ENCODE peak calls at places on chromosomes 5 and 9, in five cellular contexts. K is RWPE2, C is PC-3, G is heart left ventricle, Z is IMR-90. M is an unnamed sample. For H3K9me3 and H3K27me3, the result is how much of the 10 kb centered on the place peaks cover.

GRCh38 chr9:69918317-69918716 is 97.7 kb downstream of the CFAP95 start:
- ATAC-seq in K (no peak), C (no peak), G (peak), Z (no peak), M (peak)

GRCh38 chr5:126523818-126524522 is 71.0 kb downstream of the ALDH7A1 start:
- ATAC-seq in K (no peak), C (no peak), G (no peak), Z (peak), M (no peak)

GRCh38 chr5:65796269-65796668 is 74.3 kb downstream of the NLN start:
- ATAC-seq in K (peak), C (no peak), G (no peak), Z (peak), M (no peak)

GRCh38 chr5:36950586-36951457 is 74.3 kb downstream of the NIPBL start:
- ATAC-seq in K (peak), C (peak), G (no peak), Z (peak), M (no peak)

GRCh38 chr9:34988218-34989055 is 1.1 kb upstream of the DNAJB5 start:
- ATAC-seq in K (no peak), C (no peak), G (no peak), Z (no peak), M (no peak)

GRCh38 chr5:138900281-138900965 is 25.3 kb upstream of the LRRTM2 start:
- ATAC-seq in K (peak), C (no peak), G (peak), Z (peak), M (no peak)

GRCh38 chr9:81673310-81673709 is 16.0 kb downstream of the TLE1 start:
- ATAC-seq in K (no peak), C (no peak), G (no peak), Z (no peak), M (no peak)

GRCh38 chr9:14880951-14881465 is 29.2 kb downstream of the FREM1 start:
- ATAC-seq in K (no peak), C (no peak), G (no peak), Z (no peak), M (no peak)

GRCh38 chr9:122463828-122464632 is 13.7 kb downstream of the OR1J1 start:
- ATAC-seq in K (peak), C (peak), G (no peak), Z (no peak), M (no peak)

GRCh38 chr5:135315394-135315793 is 83.6 kb downstream of the MACROH2A1 start:
- ATAC-seq in K (no peak), C (no peak), G (no peak), Z (no peak), M (no peak)

GRCh38 chr5:137516251-137516797 is 17.2 kb upstream of the SPOCK1 start:
- ATAC-seq in K (peak), C (no peak), G (no peak), Z (no peak), M (no peak)

GRCh38 chr5:39726467-39726866 is 301.7 kb upstream of the DAB2 start:
- ATAC-seq in K (no peak), C (no peak), G (no peak), Z (no peak), M (no peak)

GRCh38 chr5:54329731-54330709 is 19.6 kb upstream of the ARL15 start:
- ATAC-seq in K (peak), C (peak), G (peak), Z (peak), M (no peak)

GRCh38 chr9:133516256-133516960 is 8.4 kb downstream of the MYMK start:
- ATAC-seq in K (no peak), C (no peak), G (no peak), Z (no peak), M (no peak)

GRCh38 chr5:147411612-147412310 is 98.1 kb downstream of the DPYSL3 start:
- ATAC-seq in K (no peak), C (no peak), G (no peak), Z (no peak), M (peak)

GRCh38 chr9:133913571-133914369 is 78.4 kb downstream of the VAV2 start:
- ATAC-seq in K (no peak), C (no peak), G (no peak), Z (no peak), M (no peak)

GRCh38 chr9:121286973-121287721 is 19.2 kb downstream of the GSN start:
- ATAC-seq in K (peak), C (peak), G (peak), Z (peak), M (peak)

GRCh38 chr5:132657676-132658382 is at the start of gene IL13:
- ATAC-seq in K (no peak), C (no peak), G (no peak), Z (no peak), M (no peak)

GRCh38 chr9:80222466-80223169 is 650.9 kb downstream of the TLE4 start:
- ATAC-seq in K (no peak), C (no peak), G (no peak), Z (no peak), M (no peak)

GRCh38 chr9:104743377-104743985 is 4.0 kb upstream of the NIPSNAP3A start:
- ATAC-seq in K (peak), C (peak), G (no peak), Z (peak), M (no peak)

GRCh38 chr5:33936381-33937016 is at the start of gene RXFP3:
- ATAC-seq in K (peak), C (no peak), G (peak), Z (peak), M (peak)

GRCh38 chr9:1709347-1709746 is 305.8 kb upstream of the SMARCA2 start:
- ATAC-seq in K (no peak), C (no peak), G (no peak), Z (no peak), M (no peak)

GRCh38 chr5:89297111-89297510 is 414.1 kb upstream of the MEF2C start:
- ATAC-seq in K (no peak), C (no peak), G (no peak), Z (no peak), M (no peak)

GRCh38 chr9:129422032-129422842 is 198.7 kb downstream of the C9orf50 start:
- ATAC-seq in K (peak), C (no peak), G (no peak), Z (no peak), M (no peak)

GRCh38 chr5:149572576-149573231 is 8.6 kb upstream of the ARHGEF37 start:
- ATAC-seq in K (no peak), C (no peak), G (peak), Z (no peak), M (no peak)

GRCh38 chr5:71587709-71588532 is 781 bp downstream of the MCCC2 start:
- ATAC-seq in K (peak), C (peak), G (no peak), Z (no peak), M (no peak)

GRCh38 chr5:127833999-127834953 is 131.1 kb downstream of the CCDC192 start:
- ATAC-seq in K (peak), C (peak), G (no peak), Z (no peak), M (no peak)

GRCh38 chr5:36939969-36940858 is 63.6 kb downstream of the NIPBL start:
- ATAC-seq in K (peak), C (peak), G (no peak), Z (no peak), M (no peak)

GRCh38 chr5:5341531-5342292 is 80.8 kb upstream of the ICE1 start:
- ATAC-seq in K (peak), C (no peak), G (no peak), Z (no peak), M (no peak)

GRCh38 chr5:91028518-91028956 is 354.6 kb downstream of the ARRDC3 start:
- ATAC-seq in K (no peak), C (no peak), G (no peak), Z (no peak), M (no peak)

GRCh38 chr5:31993182-31993961 is 180.7 kb downstream of the GOLPH3 start:
- ATAC-seq in K (no peak), C (no peak), G (no peak), Z (peak), M (peak)

GRCh38 chr5:122137702-122138101 is 8.4 kb downstream of the ZNF474 start:
- ATAC-seq in K (no peak), C (no peak), G (no peak), Z (no peak), M (no peak)

GRCh38 chr5:180689071-180689694 is 39.8 kb upstream of the FLT4 start:
- ATAC-seq in K (no peak), C (no peak), G (no peak), Z (no peak), M (no peak)

GRCh38 chr9:77779010-77779409 is 130.9 kb upstream of the GNA14 start:
- ATAC-seq in K (no peak), C (no peak), G (no peak), Z (no peak), M (no peak)

GRCh38 chr5:42543774-42544173 is 120.5 kb downstream of the GHR start:
- ATAC-seq in K (no peak), C (no peak), G (no peak), Z (no peak), M (no peak)

GRCh38 chr5:95816803-95817202 is 5.7 kb downstream of the GLRX start:
- ATAC-seq in K (no peak), C (no peak), G (no peak), Z (no peak), M (no peak)

GRCh38 chr9:105421154-105421553 is 26.7 kb upstream of the FSD1L start:
- ATAC-seq in K (no peak), C (no peak), G (no peak), Z (no peak), M (no peak)

GRCh38 chr9:134485653-134486052 is 155.9 kb upstream of the COL5A1 start:
- ATAC-seq in K (no peak), C (no peak), G (no peak), Z (no peak), M (no peak)

DNA sequence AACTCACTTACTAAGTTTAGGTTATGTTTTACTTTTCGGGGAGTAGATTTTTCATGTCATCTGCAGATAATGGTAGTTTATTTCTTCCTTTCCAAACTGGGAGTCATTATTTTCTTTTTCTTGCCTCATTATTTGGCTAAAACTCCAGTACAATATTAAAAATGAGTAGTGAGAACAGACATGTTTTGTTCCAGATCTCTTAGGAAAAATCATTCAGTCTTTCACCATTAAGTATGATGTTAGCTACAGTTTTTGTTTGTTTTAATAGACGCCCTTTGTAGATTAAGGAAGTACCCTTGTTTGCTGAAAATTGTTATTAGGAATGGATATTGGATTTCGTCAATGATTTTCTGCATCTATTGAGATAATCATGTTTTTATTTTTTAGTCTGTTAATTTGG is 472.0 kb upstream of the PAPPA start:
- ATAC-seq in K (no peak), C (no peak), G (no peak), Z (no peak), M (no peak)
- H3K4me3 ChIP-seq in K (no peak), C (no peak), G (no peak), Z (no peak), M (no peak)

GRCh38 chr9:132242621-132243155 is 80.8 kb downstream of the NTNG2 start:
- ATAC-seq in K (no peak), C (no peak), G (no peak), Z (no peak), M (no peak)
- H3K9me3 ChIP-seq in K (under half), C (under half), G (under half), Z (under half), M (under half)

GRCh38 chr5:159103086-159103485 is 3.4 kb upstream of the EBF1 start:
- ATAC-seq in K (no peak), C (no peak), G (no peak), Z (no peak), M (no peak)
- H3K27me3 ChIP-seq in K (half or more), C (under half), G (under half), Z (under half), M (half or more)

DNA sequence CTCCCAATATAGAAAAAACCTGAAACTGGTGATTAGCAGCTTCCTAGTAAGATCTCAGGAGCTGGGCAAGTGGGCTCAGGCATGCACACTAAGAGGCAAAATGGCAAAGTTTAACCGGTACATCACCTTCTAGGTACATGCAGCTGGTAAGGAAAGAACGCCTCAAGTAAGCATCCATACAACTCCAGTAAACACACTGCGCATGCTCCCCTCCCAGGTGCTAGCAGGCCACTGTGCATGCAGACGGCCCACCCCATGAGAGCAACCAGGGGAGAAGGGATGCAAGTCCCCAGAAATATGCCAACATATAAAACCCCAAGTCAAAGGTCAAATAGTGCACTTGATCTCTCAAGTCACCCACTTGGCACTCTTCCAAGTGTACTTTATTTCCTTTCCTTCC is 228.6 kb upstream of the KIF2A start:
- ATAC-seq in K (no peak), C (no peak), G (no peak), Z (no peak), M (no peak)
- H3K4me3 ChIP-seq in K (no peak), C (no peak), G (no peak), Z (no peak), M (no peak)

DNA sequence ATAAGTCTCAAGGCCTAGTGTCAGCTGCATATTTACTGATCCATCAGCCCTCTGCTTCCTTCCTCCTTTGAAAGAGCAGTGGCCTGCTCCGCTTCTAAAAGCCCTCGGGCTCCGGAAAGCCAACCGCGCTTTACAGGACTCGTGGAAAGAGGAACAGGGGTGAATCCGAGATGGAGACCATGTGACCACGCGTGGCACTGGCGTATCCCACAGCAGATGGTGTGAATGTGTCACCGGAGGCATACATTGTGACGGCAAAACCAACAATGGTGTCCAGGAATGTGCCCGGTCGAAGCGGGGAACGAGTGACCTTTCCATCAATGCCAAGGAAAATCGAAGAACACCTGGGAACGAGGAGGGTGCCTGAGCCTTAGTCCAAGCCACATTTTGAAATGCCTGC is 484.6 kb downstream of the SPATA31A7 start:
- ATAC-seq in K (no peak), C (no peak), G (no peak), Z (no peak), M (no peak)
- H3K9me3 ChIP-seq in K (under half), C (under half), G (under half), Z (under half), M (under half)

DNA sequence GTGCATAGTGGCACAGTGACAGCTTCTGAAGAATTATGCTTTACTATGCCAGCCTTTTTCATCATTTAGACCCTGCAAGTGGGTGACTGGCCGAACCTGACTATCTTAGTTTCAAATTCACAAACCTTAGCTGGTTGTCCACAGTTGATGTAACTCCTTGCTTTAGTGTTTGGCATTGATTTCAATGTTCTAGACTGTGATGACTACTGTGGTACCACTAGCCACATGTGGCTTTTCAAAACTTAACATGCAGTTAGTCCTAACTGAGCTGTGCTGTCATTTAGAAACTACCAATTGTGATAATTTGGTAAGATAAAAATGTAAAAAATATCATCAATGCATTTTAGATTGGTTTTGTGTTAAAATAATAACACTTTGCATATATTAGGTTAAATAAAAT is 468.7 kb downstream of the GADD45G start:
- ATAC-seq in K (no peak), C (no peak), G (no peak), Z (no peak), M (no peak)
- H3K27me3 ChIP-seq in K (under half), C (under half), G (under half), Z (under half), M (under half)

GRCh38 chr5:159139787-159140186 is 40.1 kb upstream of the EBF1 start:
- ATAC-seq in K (no peak), C (no peak), G (no peak), Z (peak), M (no peak)
- H3K4me3 ChIP-seq in K (no peak), C (no peak), G (no peak), Z (no peak), M (no peak)

GRCh38 chr9:128204858-128205257 is 1.7 kb downstream of the DNM1 start:
- ATAC-seq in K (no peak), C (no peak), G (no peak), Z (no peak), M (no peak)

GRCh38 chr9:128203842-128204551 is 818 bp downstream of the DNM1 start:
- ATAC-seq in K (peak), C (peak), G (peak), Z (peak), M (peak)

GRCh38 chr9:128202648-128203023 is 543 bp upstream of the DNM1 start:
- ATAC-seq in K (no peak), C (no peak), G (no peak), Z (no peak), M (no peak)

GRCh38 chr9:128201441-128202369 is 1.5 kb upstream of the DNM1 start:
- ATAC-seq in K (no peak), C (no peak), G (no peak), Z (no peak), M (no peak)

GRCh38 chr9:128203024-128203841 is at the start of gene DNM1:
- ATAC-seq in K (peak), C (peak), G (peak), Z (peak), M (peak)
- H3K9me3 ChIP-seq in K (under half), C (under half), G (under half), Z (under half), M (under half)

DNA sequence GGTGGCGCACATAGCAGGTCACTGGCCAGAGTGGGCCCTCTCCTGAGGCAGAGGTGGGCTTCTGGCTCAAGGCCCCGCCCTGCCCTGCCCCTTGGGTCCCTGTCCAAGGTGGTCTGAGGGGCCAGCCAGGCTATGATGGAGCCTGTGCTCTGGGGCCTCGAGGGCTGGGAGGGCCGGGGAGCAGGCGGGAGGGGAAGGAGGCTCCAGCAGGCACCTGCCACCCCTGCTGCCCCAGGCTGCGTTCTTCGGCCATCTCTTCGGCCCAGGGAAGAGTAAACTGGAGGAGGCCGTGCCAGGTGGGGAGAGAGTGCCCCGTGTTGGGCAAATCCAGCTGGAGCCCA is 14.6 kb downstream of the FIBCD1 start:
- ATAC-seq in K (no peak), C (no peak), G (no peak), Z (no peak), M (no peak)
- H3K27me3 ChIP-seq in K (under half), C (under half), G (under half), Z (under half), M (under half)

M was measured in gastroesophageal sphincter.